ENCODE peak calls at places on chromosome 21, in four cellular contexts. W is left ventricle myocardium inferior, I is endothelial cell, K is fibroblast of lung. E is an unnamed sample.

GRCh38 chr21:27035791-27036190 is 68.9 kb upstream of the ADAMTS5 start:
- DNase-seq in W (no peak), I (no peak), K (no peak), E (no peak)

GRCh38 chr21:25717491-25718139 is 17.1 kb downstream of the ATP5PF start:
- DNase-seq in W (no peak), I (no peak), K (peak; percentile 55), E (no peak)

GRCh38 chr21:35873441-35873840 is 186.9 kb downstream of the SETD4 start:
- DNase-seq in W (no peak), I (no peak), K (no peak), E (no peak)

GRCh38 chr21:38721055-38721454 is 84.7 kb upstream of the ETS2 start:
- DNase-seq in W (no peak), I (no peak), K (no peak), E (no peak)

GRCh38 chr21:42156690-42157605 is 62.0 kb upstream of the ABCG1 start:
- DNase-seq in W (no peak), I (no peak), K (no peak), E (peak; percentile 9)

GRCh38 chr21:41678944-41679343 is 87.9 kb downstream of the RIPK4 start:
- DNase-seq in W (peak; percentile 86), I (peak; percentile 71), K (peak; percentile 90), E (no peak)

GRCh38 chr21:27024316-27024715 is 57.4 kb upstream of the ADAMTS5 start:
- DNase-seq in W (no peak), I (no peak), K (peak; percentile 58), E (no peak)

GRCh38 chr21:30164796-30165195 is 1.8 kb downstream of the CLDN17 start:
- DNase-seq in W (no peak), I (no peak), K (no peak), E (no peak)

GRCh38 chr21:31530918-31531705 is 128.4 kb upstream of the SOD1 start:
- DNase-seq in W (no peak), I (no peak), K (no peak), E (no peak)

GRCh38 chr21:17688912-17689874 is 76.5 kb upstream of the BTG3 start:
- DNase-seq in W (peak; percentile 23), I (no peak), K (no peak), E (no peak)

GRCh38 chr21:41859297-41859980 is 19.7 kb downstream of the PRDM15 start:
- DNase-seq in W (no peak), I (no peak), K (no peak), E (no peak)

GRCh38 chr21:39611547-39612190 is 1.1 kb upstream of the B3GALT5 start:
- DNase-seq in W (no peak), I (no peak), K (no peak), E (no peak)

GRCh38 chr21:42153046-42153685 is 65.8 kb upstream of the ABCG1 start:
- DNase-seq in W (no peak), I (no peak), K (no peak), E (no peak)

GRCh38 chr21:40672602-40673001 is 174.4 kb downstream of the DSCAM start:
- DNase-seq in W (no peak), I (no peak), K (no peak), E (no peak)

GRCh38 chr21:38741976-38742309 is 63.8 kb upstream of the ETS2 start:
- DNase-seq in W (no peak), I (no peak), K (no peak), E (no peak)

GRCh38 chr21:14737922-14738321 is 191.8 kb upstream of the SAMSN1 start:
- DNase-seq in W (no peak), I (peak; percentile 7), K (peak; percentile 19), E (no peak)

GRCh38 chr21:41458121-41458520 is 32.1 kb downstream of the MX1 start:
- DNase-seq in W (no peak), I (no peak), K (no peak), E (no peak)

GRCh38 chr21:35861656-35862055 is 198.7 kb downstream of the SETD4 start:
- DNase-seq in W (no peak), I (no peak), K (no peak), E (no peak)

GRCh38 chr21:38669186-38669585 is 136.5 kb upstream of the ETS2 start:
- DNase-seq in W (no peak), I (peak; percentile 22), K (peak; percentile 37), E (no peak)

GRCh38 chr21:35503646-35504045 is 454.5 kb upstream of the RUNX1 start:
- DNase-seq in W (no peak), I (no peak), K (no peak), E (no peak)

GRCh38 chr21:31354122-31354521 is 10.1 kb upstream of the TIAM1 start:
- DNase-seq in W (no peak), I (no peak), K (no peak), E (no peak)

GRCh38 chr21:19844334-19844733 is 1153.9 kb upstream of the NCAM2 start:
- DNase-seq in W (no peak), I (no peak), K (no peak), E (no peak)

GRCh38 chr21:38773108-38774061 is 32.3 kb upstream of the ETS2 start:
- DNase-seq in W (no peak), I (no peak), K (peak; percentile 98), E (no peak)

GRCh38 chr21:38388219-38388618 is 110.1 kb downstream of the ERG start:
- DNase-seq in W (no peak), I (no peak), K (peak; percentile 44), E (no peak)

GRCh38 chr21:42062543-42063022 is 8.5 kb upstream of the UMODL1 start:
- DNase-seq in W (no peak), I (no peak), K (no peak), E (peak; percentile 86)

DNA sequence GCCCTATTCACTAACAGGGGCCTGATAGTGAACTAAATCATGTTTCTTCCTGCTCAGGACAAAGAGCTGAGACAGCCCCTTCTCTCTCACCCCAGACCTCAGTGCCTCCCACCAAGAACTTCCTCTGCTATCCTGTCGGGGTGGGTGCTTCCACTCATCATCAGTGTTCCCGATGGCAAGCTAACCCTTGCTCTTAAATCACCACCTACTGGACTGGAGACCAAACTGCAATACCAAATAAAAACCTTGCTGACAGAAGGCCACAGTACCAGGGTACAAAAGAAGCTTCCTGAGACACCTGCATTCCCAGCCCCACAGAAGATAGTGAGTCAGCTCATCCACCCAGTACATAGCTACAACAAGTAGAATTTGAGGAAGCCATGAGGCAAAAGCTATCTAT is 799.5 kb downstream of the LTN1 start:
- DNase-seq in W (no peak), I (no peak), K (no peak), E (no peak)
- TF ChIP-seq CTCF in W (no peak), I (no peak), K (no peak), E (no peak)

GRCh38 chr21:44542716-44543115 is 2.7 kb upstream of the KRTAP10-1 start:
- DNase-seq in W (no peak), I (no peak), K (no peak), E (no peak)
- TF ChIP-seq CTCF in W (no peak), I (no peak), K (no peak), E (no peak)

GRCh38 chr21:29078884-29079765 is 5.7 kb upstream of the CCT8 start:
- DNase-seq in W (no peak), I (no peak), K (no peak), E (no peak)

GRCh38 chr21:29080454-29080930 is 7.0 kb upstream of the CCT8 start:
- DNase-seq in W (no peak), I (no peak), K (no peak), E (no peak)

GRCh38 chr21:29074783-29075182 is 1.3 kb upstream of the CCT8 start:
- DNase-seq in W (no peak), I (no peak), K (no peak), E (no peak)

GRCh38 chr21:29075706-29076447 is 2.4 kb upstream of the CCT8 start:
- DNase-seq in W (no peak), I (no peak), K (no peak), E (no peak)

DNA sequence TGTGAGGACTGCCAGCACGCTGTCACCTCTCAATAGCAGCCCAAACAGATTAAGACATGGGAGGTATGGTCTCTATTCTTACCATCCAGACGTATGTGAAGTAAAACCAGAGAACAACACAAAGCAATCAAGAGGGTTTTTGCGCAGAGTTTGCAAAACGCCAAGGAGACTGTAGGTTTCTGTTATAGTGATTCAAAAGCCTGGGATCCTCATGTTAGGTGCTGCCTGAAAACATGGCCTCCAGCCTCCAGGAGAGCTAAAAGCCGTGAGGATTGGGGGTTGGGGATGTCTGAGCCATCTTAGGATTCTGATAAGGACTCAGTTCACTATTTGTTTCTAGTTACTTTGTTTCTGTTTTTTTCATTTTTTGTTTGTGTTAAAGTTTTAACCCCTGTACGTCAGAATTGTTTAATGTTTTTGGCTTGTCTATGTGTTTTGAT is 4.2 kb upstream of the CCT8 start:
- DNase-seq in W (no peak), I (no peak), K (peak; percentile 58), E (no peak)
- TF ChIP-seq CTCF in W (no peak), I (no peak), K (no peak), E (no peak)

GRCh38 chr21:34357889-34358288 is 5.9 kb upstream of the KCNE2 start:
- DNase-seq in W (no peak), I (no peak), K (no peak), E (no peak)

GRCh38 chr21:34358866-34359265 is 4.9 kb upstream of the KCNE2 start:
- DNase-seq in W (no peak), I (no peak), K (no peak), E (no peak)

GRCh38 chr21:34362670-34363069 is 1.1 kb upstream of the KCNE2 start:
- DNase-seq in W (no peak), I (no peak), K (no peak), E (no peak)

GRCh38 chr21:34362136-34362444 is 1.7 kb upstream of the KCNE2 start:
- DNase-seq in W (no peak), I (no peak), K (no peak), E (no peak)

DNA sequence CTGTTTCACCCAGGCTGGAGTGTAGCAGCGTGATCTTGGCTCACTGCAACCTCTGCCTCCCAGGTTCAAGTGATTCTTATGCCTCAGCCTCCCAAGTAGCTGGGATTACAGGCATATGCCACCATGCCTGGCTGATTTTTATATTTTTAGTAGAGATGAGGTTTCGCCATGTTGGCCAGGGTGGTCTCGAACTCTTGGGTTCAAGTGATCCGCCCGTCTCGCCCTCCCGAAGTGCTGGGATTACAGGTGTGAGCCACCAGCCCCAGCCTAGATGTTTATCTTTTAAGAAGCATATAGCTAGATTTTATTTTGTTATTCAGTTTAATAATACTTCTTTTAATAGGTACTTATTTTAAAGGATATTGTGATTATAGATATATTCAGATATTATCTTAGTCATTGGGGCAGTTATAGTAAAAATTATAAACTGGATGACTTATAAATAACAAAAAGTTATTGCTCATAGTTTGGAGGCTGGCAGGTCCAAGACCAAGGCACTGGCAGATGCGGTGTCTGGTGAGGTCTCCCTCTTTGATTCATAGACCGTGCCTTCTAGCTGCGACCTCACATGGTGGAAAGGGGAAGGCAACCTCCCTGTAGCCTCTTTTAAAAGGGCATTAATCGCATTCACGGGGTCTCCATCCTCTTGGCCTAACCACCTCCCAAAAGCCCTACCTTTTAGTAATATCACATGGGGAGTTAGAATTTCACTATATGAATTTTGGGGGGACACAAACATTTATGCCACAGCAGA is 3.1 kb upstream of the KCNE2 start:
- DNase-seq in W (no peak), I (no peak), K (no peak), E (no peak)
- TF ChIP-seq CTCF in W (no peak), I (no peak), K (no peak), E (no peak)

DNA sequence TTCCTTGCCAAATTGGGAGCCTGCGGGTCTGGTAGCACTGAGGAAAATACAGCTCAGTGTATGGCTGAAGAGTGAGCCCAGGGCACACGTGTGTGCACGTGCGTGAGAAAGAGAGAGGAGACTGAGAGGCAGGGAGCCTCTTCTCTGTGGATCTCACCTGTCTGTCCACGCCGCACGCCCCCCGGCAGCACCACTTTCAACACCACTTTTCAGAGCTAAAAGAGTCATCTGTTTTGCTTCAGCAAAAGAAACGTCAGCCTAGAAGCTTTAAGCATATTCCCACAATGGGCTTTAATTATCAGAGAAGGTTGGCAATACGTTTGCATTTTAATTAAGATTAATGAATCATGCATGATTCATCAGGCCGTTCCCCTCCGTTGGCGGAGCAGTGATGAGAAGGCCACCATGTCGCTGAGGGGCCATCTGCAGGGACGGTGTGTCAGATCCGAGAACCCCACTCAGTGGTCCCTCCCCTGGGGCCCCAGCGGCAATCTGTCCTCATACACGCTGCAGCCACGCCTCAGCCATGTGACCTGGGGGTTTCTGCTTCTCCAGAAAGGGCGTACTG is 56.8 kb downstream of the SIK1 start:
- DNase-seq in W (no peak), I (no peak), K (peak; percentile 9), E (no peak)
- TF ChIP-seq CTCF in W (no peak), I (no peak), K (no peak), E (no peak)

E was measured in GM13977.